ENCODE peak calls at places on chromosomes 7 and 10, in seven cellular contexts. L is mammary epithelial cell, Z is right atrium auricular region, F is neural progenitor cell, G is aorta, P is HCT116, Y is sigmoid colon. E is an unnamed sample. For H3K9me3, the result is how much of the 10 kb centered on the place peaks cover.

GRCh38 chr7:139753079-139753692 is 24.6 kb downstream of the HIPK2 start:
- DNase-seq in L (no peak), Z (no peak), F (no peak), G (no peak), P (no peak), Y (no peak), E (no peak)

GRCh38 chr10:75335983-75336382 is 65.6 kb downstream of the ZNF503 start:
- DNase-seq in L (no peak), Z (no peak), F (no peak), G (no peak), P (no peak), Y (no peak), E (no peak)

GRCh38 chr7:157193274-157193673 is 54.5 kb downstream of the UBE3C start:
- DNase-seq in L (no peak), Z (no peak), F (no peak), G (no peak), P (no peak), Y (no peak), E (no peak)

GRCh38 chr10:80133221-80133620 is 691 bp downstream of the PLAC9 start:
- DNase-seq in L (no peak), Z (peak), F (no peak), G (no peak), P (no peak), Y (peak), E (no peak)

GRCh38 chr10:77741746-77742145 is 104.1 kb upstream of the KCNMA1 start:
- DNase-seq in L (no peak), Z (no peak), F (no peak), G (no peak), P (no peak), Y (no peak), E (no peak)

GRCh38 chr10:98673156-98673765 is 226.5 kb upstream of the HPS1 start:
- DNase-seq in L (no peak), Z (no peak), F (no peak), G (no peak), P (no peak), Y (no peak), E (no peak)

GRCh38 chr7:29457565-29457971 is 106.1 kb upstream of the PRR15 start:
- DNase-seq in L (no peak), Z (no peak), F (peak), G (no peak), P (no peak), Y (no peak), E (no peak)

GRCh38 chr10:2099321-2099720 is 362.0 kb upstream of the ADARB2 start:
- DNase-seq in L (no peak), Z (no peak), F (no peak), G (no peak), P (no peak), Y (no peak), E (no peak)

GRCh38 chr7:155860840-155861479 is 48.7 kb upstream of the SHH start:
- DNase-seq in L (peak), Z (no peak), F (no peak), G (no peak), P (no peak), Y (peak), E (peak)

GRCh38 chr7:78716876-78717275 is 736.6 kb downstream of the MAGI2 start:
- DNase-seq in L (no peak), Z (no peak), F (peak), G (no peak), P (no peak), Y (no peak), E (no peak)

GRCh38 chr7:25860206-25860881 is 291.7 kb upstream of the NFE2L3 start:
- DNase-seq in L (peak), Z (no peak), F (peak), G (no peak), P (no peak), Y (no peak), E (no peak)

GRCh38 chr7:31134246-31135188 is 82.4 kb downstream of the ADCYAP1R1 start:
- DNase-seq in L (peak), Z (peak), F (peak), G (peak), P (peak), Y (peak), E (peak)

GRCh38 chr10:336247-336646 is 201.0 kb downstream of the ZMYND11 start:
- DNase-seq in L (no peak), Z (no peak), F (no peak), G (no peak), P (no peak), Y (no peak), E (no peak)

GRCh38 chr7:143046334-143046935 is 5.7 kb upstream of the OR6V1 start:
- DNase-seq in L (no peak), Z (no peak), F (no peak), G (no peak), P (no peak), Y (no peak), E (no peak)

GRCh38 chr10:73556855-73557254 is 34.3 kb downstream of the USP54 start:
- DNase-seq in L (no peak), Z (no peak), F (no peak), G (no peak), P (no peak), Y (no peak), E (no peak)

GRCh38 chr7:21141476-21141875 is 286.4 kb upstream of the SP4 start:
- DNase-seq in L (no peak), Z (no peak), F (peak), G (no peak), P (no peak), Y (no peak), E (no peak)

GRCh38 chr7:149608168-149608567 is 110.6 kb upstream of the ZNF746 start:
- DNase-seq in L (no peak), Z (no peak), F (no peak), G (no peak), P (no peak), Y (no peak), E (no peak)

GRCh38 chr7:150973571-150974451 is 4.3 kb downstream of the KCNH2 start:
- DNase-seq in L (no peak), Z (no peak), F (no peak), G (no peak), P (no peak), Y (no peak), E (no peak)

GRCh38 chr10:122484276-122485060 is 23.1 kb downstream of the HTRA1 start:
- DNase-seq in L (no peak), Z (no peak), F (no peak), G (no peak), P (no peak), Y (peak), E (peak)

GRCh38 chr7:105782391-105783063 is 93.9 kb downstream of the ATXN7L1 start:
- DNase-seq in L (peak), Z (no peak), F (no peak), G (no peak), P (no peak), Y (peak), E (no peak)

GRCh38 chr7:25663877-25664276 is 435.6 kb upstream of the NPVF start:
- DNase-seq in L (no peak), Z (no peak), F (no peak), G (no peak), P (no peak), Y (no peak), E (no peak)

GRCh38 chr7:155296006-155296787 is 1.5 kb upstream of the INSIG1 start:
- DNase-seq in L (no peak), Z (peak), F (no peak), G (no peak), P (no peak), Y (no peak), E (peak)

GRCh38 chr10:69684020-69684980 is 54.3 kb downstream of the FAM241B start:
- DNase-seq in L (peak), Z (peak), F (no peak), G (no peak), P (no peak), Y (peak), E (peak)

GRCh38 chr10:119281581-119282071 is 74.3 kb downstream of the GRK5 start:
- DNase-seq in L (no peak), Z (peak), F (no peak), G (peak), P (no peak), Y (peak), E (peak)

GRCh38 chr7:129122086-129122750 is 22.3 kb upstream of the TSPAN33 start:
- DNase-seq in L (no peak), Z (no peak), F (no peak), G (no peak), P (no peak), Y (no peak), E (no peak)

GRCh38 chr7:82172017-82172416 is 271.6 kb downstream of the CACNA2D1 start:
- DNase-seq in L (no peak), Z (no peak), F (no peak), G (no peak), P (no peak), Y (no peak), E (no peak)

GRCh38 chr10:88875081-88875480 is 5.0 kb upstream of the STAMBPL1 start:
- DNase-seq in L (no peak), Z (no peak), F (no peak), G (no peak), P (no peak), Y (no peak), E (no peak)

GRCh38 chr7:138784692-138785091 is 13.1 kb upstream of the TMEM213 start:
- DNase-seq in L (peak), Z (no peak), F (no peak), G (no peak), P (no peak), Y (no peak), E (no peak)

GRCh38 chr7:54426406-54426805 is 115.8 kb upstream of the VSTM2A start:
- DNase-seq in L (no peak), Z (no peak), F (no peak), G (no peak), P (no peak), Y (no peak), E (no peak)

DNA sequence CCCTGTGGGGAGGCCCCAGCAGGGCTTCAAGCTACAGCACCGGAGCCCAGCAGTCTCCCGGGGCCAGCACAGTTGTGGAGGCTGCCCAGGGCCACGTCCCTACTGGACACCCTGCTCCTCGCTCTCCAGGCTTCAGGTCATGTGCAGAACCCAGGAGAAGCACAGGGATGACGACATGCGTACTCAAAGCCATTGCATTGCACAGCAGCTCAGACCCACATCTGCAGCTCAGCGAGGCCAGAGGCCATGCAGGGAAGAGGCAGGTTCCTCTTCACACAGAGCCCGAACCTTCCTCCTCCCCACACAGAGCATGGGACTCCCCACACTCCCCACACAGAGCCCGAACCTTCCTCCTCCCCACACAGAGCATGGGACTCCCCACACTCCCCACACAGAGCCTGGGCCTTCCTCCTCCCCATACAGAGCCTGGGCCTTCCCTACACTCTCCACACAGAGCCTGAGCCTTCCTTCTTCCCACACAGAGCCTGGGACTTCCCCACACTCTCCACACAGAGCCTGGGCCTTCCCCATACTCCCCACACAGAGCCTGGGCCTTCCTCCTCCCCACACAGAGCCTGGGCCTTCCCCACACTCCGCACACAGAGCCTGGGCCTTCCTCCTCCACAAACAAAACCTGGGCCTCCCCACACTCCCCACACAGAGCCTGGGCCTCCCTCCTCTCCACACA is 12.3 kb downstream of the CFAP46 start:
- DNase-seq in L (no peak), Z (no peak), F (no peak), G (peak), P (no peak), Y (no peak), E (no peak)
- H3K27ac ChIP-seq in L (no peak), Z (no peak), F (no peak), G (no peak), P (no peak), Y (no peak), E (no peak)

GRCh38 chr7:134782121-134782623 is 2.7 kb downstream of the CALD1 start:
- DNase-seq in L (no peak), Z (no peak), F (no peak), G (no peak), P (no peak), Y (no peak), E (no peak)

GRCh38 chr7:134785842-134786241 is 6.4 kb downstream of the CALD1 start:
- DNase-seq in L (no peak), Z (no peak), F (no peak), G (no peak), P (no peak), Y (no peak), E (no peak)

GRCh38 chr7:134783294-134784069 is 4.0 kb downstream of the CALD1 start:
- DNase-seq in L (no peak), Z (no peak), F (no peak), G (no peak), P (no peak), Y (no peak), E (no peak)

GRCh38 chr7:134787064-134787463 is 7.6 kb downstream of the CALD1 start:
- DNase-seq in L (no peak), Z (no peak), F (no peak), G (no peak), P (no peak), Y (no peak), E (no peak)

GRCh38 chr7:134784251-134785049 is 5.0 kb downstream of the CALD1 start:
- DNase-seq in L (no peak), Z (no peak), F (peak), G (peak), P (no peak), Y (no peak), E (no peak)
- H3K9me3 ChIP-seq in L (under half), Z (under half), F (under half), G (under half), P (under half), Y (under half), E (under half)

DNA sequence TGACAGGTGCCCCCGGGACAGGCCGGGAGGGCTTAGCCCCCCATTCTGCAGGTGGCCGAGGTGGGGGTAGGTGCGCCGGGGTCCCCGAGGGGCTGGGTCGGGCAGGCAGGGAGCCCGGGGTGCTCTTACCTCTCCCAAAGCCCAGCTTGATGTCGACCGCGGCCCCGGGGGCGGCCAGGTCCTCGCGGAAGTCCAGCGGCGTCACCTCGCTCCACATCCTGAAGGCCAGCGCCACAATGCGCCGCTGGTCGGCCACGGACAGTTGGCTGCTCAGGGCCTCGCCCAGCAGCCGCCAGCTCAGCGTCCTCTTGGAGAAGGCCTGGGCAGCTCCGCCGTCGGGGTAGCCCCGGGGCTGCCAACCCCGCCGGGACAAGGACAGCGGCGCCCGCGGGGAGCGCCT is 1.9 kb downstream of the MMP21 start:
- DNase-seq in L (no peak), Z (no peak), F (no peak), G (peak), P (no peak), Y (no peak), E (no peak)
- H3K4me3 ChIP-seq in L (no peak), Z (no peak), F (no peak), G (no peak), P (no peak), Y (peak), E (no peak)

GRCh38 chr10:53489783-53490182 is 717.2 kb upstream of the MBL2 start:
- DNase-seq in L (no peak), Z (no peak), F (no peak), G (no peak), P (no peak), Y (no peak), E (no peak)
- H3K27ac ChIP-seq in L (no peak), Z (no peak), F (no peak), G (no peak), P (no peak), Y (no peak), E (no peak)

GRCh38 chr10:115117301-115117700 is 24.1 kb downstream of the ATRNL1 start:
- DNase-seq in L (no peak), Z (no peak), F (no peak), G (no peak), P (no peak), Y (no peak), E (no peak)
- H3K9me3 ChIP-seq in L (under half), Z (under half), F (under half), G (under half), P (under half), Y (under half), E (under half)

GRCh38 chr7:141239661-141240060 is 165.8 kb downstream of the TMEM178B start:
- DNase-seq in L (no peak), Z (no peak), F (no peak), G (no peak), P (no peak), Y (no peak), E (no peak)

GRCh38 chr7:141243368-141243767 is 169.5 kb downstream of the TMEM178B start:
- DNase-seq in L (no peak), Z (no peak), F (no peak), G (no peak), P (no peak), Y (no peak), E (no peak)

GRCh38 chr7:141244466-141244865 is 170.6 kb downstream of the TMEM178B start:
- DNase-seq in L (no peak), Z (no peak), F (no peak), G (no peak), P (no peak), Y (no peak), E (no peak)

GRCh38 chr7:141242568-141242967 is 168.7 kb downstream of the TMEM178B start:
- DNase-seq in L (no peak), Z (no peak), F (no peak), G (no peak), P (no peak), Y (no peak), E (no peak)

GRCh38 chr7:141238546-141239218 is 164.8 kb downstream of the TMEM178B start:
- DNase-seq in L (no peak), Z (no peak), F (no peak), G (no peak), P (no peak), Y (no peak), E (no peak)
- H3K4me3 ChIP-seq in L (no peak), Z (no peak), F (no peak), G (no peak), P (no peak), Y (no peak), E (no peak)

DNA sequence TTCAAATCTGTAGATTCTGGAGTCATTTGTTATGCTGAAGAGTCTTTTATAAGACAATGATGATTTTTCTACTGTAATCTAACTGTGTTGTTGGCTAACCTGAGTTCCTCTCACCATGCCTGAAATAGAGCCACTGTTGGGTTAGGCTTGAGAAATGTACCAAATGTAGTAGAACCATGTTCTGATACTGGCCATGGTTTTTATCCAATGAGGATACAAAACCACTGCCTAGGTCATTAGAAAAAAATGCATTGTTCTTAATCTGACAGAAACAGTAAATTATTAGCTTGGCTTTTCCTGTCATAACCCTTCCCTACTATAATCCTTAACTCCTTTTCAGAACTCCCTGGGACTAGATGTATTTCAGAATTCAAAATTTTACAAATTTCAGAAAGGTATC is 86.6 kb downstream of the RAPGEF5 start:
- DNase-seq in L (no peak), Z (no peak), F (no peak), G (no peak), P (no peak), Y (no peak), E (no peak)
- H3K27ac ChIP-seq in L (no peak), Z (no peak), F (no peak), G (no peak), P (no peak), Y (no peak), E (no peak)

GRCh38 chr7:5065107-5065407 is 19.4 kb downstream of the RBAK start:
- DNase-seq in L (no peak), Z (no peak), F (no peak), G (no peak), P (no peak), Y (no peak), E (no peak)

GRCh38 chr7:5064391-5065106 is 18.9 kb downstream of the RBAK start:
- DNase-seq in L (no peak), Z (no peak), F (no peak), G (no peak), P (no peak), Y (no peak), E (no peak)

DNA sequence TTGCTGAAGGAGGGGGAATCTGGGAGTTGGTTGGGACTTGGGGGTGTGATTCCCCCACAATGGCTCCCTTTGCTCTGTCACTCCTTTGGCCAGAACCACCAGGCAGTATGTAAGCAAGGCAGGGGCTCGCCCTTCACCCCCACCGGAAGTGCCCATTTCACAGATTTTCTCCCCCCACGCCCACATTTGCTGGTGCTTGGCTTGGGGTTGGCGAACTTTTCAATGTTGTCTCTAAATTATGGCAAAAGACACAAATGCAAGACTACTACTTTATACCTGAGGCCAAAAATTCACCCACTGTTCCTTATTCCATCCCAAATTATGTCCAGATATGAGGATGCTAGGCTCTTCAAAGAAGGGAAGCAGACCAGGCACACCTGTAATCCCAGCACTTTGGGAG is 24.5 kb downstream of the RBAK start:
- DNase-seq in L (no peak), Z (no peak), F (no peak), G (no peak), P (no peak), Y (no peak), E (no peak)
- H3K9me3 ChIP-seq in L (under half), Z (half or more), F (under half), G (under half), P (under half), Y (under half), E (under half)